ENCODE peak calls at places on chromosome 15, in five cellular contexts. L is left ventricle myocardium superior, B is iris pigment epithelial cell, Q is HS-5, A is HFFc6. Y is an unnamed sample.

GRCh38 chr15:81398910-81399551 is 25.0 kb upstream of the TMC3 start:
- DNase-seq in L (no peak), B (peak), Q (no peak), A (no peak), Y (no peak)

GRCh38 chr15:25635190-25635589 is 196.4 kb upstream of the UBE3A start:
- DNase-seq in L (no peak), B (no peak), Q (no peak), A (no peak), Y (no peak)

GRCh38 chr15:48336940-48337339 is 5.7 kb downstream of the DUT start:
- DNase-seq in L (no peak), B (peak), Q (no peak), A (no peak), Y (no peak)

GRCh38 chr15:48954538-48954937 is 9.2 kb downstream of the SHC4 start:
- DNase-seq in L (peak), B (peak), Q (no peak), A (peak), Y (no peak)

GRCh38 chr15:34841220-34841841 is 46.0 kb upstream of the ACTC1 start:
- DNase-seq in L (no peak), B (no peak), Q (peak), A (peak), Y (no peak)

GRCh38 chr15:27587810-27588209 is 511.3 kb downstream of the OCA2 start:
- DNase-seq in L (no peak), B (no peak), Q (no peak), A (no peak), Y (no peak)

GRCh38 chr15:33104276-33104675 is 90.2 kb downstream of the FMN1 start:
- DNase-seq in L (no peak), B (peak), Q (peak), A (peak), Y (no peak)

GRCh38 chr15:49154359-49154758 is 1.0 kb downstream of the COPS2 start:
- DNase-seq in L (no peak), B (peak), Q (no peak), A (no peak), Y (no peak)

GRCh38 chr15:32855942-32856341 is 138.1 kb downstream of the GREM1 start:
- DNase-seq in L (no peak), B (peak), Q (peak), A (peak), Y (no peak)

GRCh38 chr15:70357453-70357852 is 259.7 kb upstream of the TLE3 start:
- DNase-seq in L (no peak), B (no peak), Q (no peak), A (no peak), Y (no peak)

GRCh38 chr15:65418596-65418995 is 4.2 kb downstream of the IGDCC4 start:
- DNase-seq in L (no peak), B (no peak), Q (no peak), A (no peak), Y (no peak)

GRCh38 chr15:85785887-85786777 is 8.6 kb downstream of the KLHL25 start:
- DNase-seq in L (peak), B (peak), Q (no peak), A (no peak), Y (no peak)

GRCh38 chr15:35671197-35671596 is 125.2 kb upstream of the DPH6 start:
- DNase-seq in L (no peak), B (peak), Q (no peak), A (no peak), Y (no peak)

GRCh38 chr15:69887018-69887417 is 210.7 kb downstream of the TLE3 start:
- DNase-seq in L (no peak), B (no peak), Q (no peak), A (no peak), Y (no peak)

GRCh38 chr15:85879334-85880163 is 84.8 kb upstream of the KLHL25 start:
- DNase-seq in L (no peak), B (no peak), Q (no peak), A (no peak), Y (no peak)

GRCh38 chr15:72890043-72890442 is 106.5 kb upstream of the ADPGK start:
- DNase-seq in L (no peak), B (no peak), Q (no peak), A (no peak), Y (no peak)